ENCODE peak calls at places on chromosomes 16 and 17, in six cellular contexts. L is PC-3, B is BJ, T is fibroblast of pulmonary artery, G is cardiac muscle cell, V is esophagus muscularis mucosa. M is an unnamed sample.

GRCh38 chr17:31754239-31754945 is 104.7 kb downstream of the COPRS start:
- DNase-seq in B (peak; percentile 72), T (peak; percentile 75), L (peak; percentile 50), G (peak; percentile 91), V (no peak), M (peak; percentile 4)

GRCh38 chr17:2634361-2634960 is 41.0 kb downstream of the PAFAH1B1 start:
- DNase-seq in V (no peak), T (no peak), G (no peak), L (peak; percentile 88), B (no peak), M (peak; percentile 54)

GRCh38 chr17:40180694-40181093 is 3.4 kb downstream of the RAPGEFL1 start:
- DNase-seq in T (no peak), G (no peak), V (no peak), B (no peak), L (no peak), M (peak; percentile 93)

GRCh38 chr16:84603115-84603816 is 14.6 kb downstream of the COTL1 start:
- DNase-seq in V (no peak), G (peak; percentile 97), L (peak; percentile 92), T (peak; percentile 97), B (peak; percentile 92), M (peak; percentile 65)

GRCh38 chr17:58200024-58200633 is 7.6 kb downstream of the EPX start:
- DNase-seq in V (no peak), B (no peak), T (peak; percentile 53), L (peak; percentile 78), G (peak; percentile 60), M (peak; percentile 50)

GRCh38 chr17:57861737-57862409 is 12.0 kb upstream of the MRPS23 start:
- DNase-seq in G (peak; percentile 46), V (peak; percentile 95), B (no peak), T (no peak), L (peak; percentile 43), M (peak; percentile 41)

GRCh38 chr17:19978803-19979202 is 1.2 kb upstream of the AKAP10 start:
- DNase-seq in V (no peak), T (no peak), B (no peak), L (no peak), G (no peak), M (no peak)

GRCh38 chr16:64440421-64440831 is 681.4 kb downstream of the CDH11 start:
- DNase-seq in B (peak; percentile 98), V (no peak), L (peak; percentile 90), T (peak; percentile 96), G (peak; percentile 94), M (no peak)

GRCh38 chr16:57637424-57637823 is 9.0 kb downstream of the ADGRG1 start:
- DNase-seq in L (no peak), B (no peak), G (peak; percentile 42), T (peak; percentile 56), V (no peak), M (no peak)

GRCh38 chr17:68800731-68801130 is 154.5 kb downstream of the ABCA8 start:
- DNase-seq in T (peak; percentile 87), V (no peak), B (no peak), L (no peak), G (peak; percentile 83), M (no peak)

GRCh38 chr16:55494994-55495421 is 13.9 kb upstream of the LPCAT2 start:
- DNase-seq in T (peak; percentile 96), L (peak; percentile 32), G (peak; percentile 95), V (peak; percentile 90), B (peak; percentile 86), M (peak; percentile 24)

GRCh38 chr16:59341368-59341767 is 607.3 kb upstream of the GOT2 start:
- DNase-seq in T (no peak), B (no peak), V (no peak), L (no peak), G (no peak), M (no peak)

GRCh38 chr17:67212716-67213417 is 32.1 kb downstream of the HELZ start:
- DNase-seq in L (peak; percentile 50), V (no peak), B (no peak), G (peak; percentile 68), T (peak; percentile 52), M (no peak)

GRCh38 chr17:44642861-44643260 is 13.4 kb upstream of the MEIOC start:
- DNase-seq in G (peak; percentile 22), T (no peak), V (peak; percentile 37), B (no peak), L (no peak), M (no peak)

GRCh38 chr17:9350083-9350482 is 225.5 kb downstream of the STX8 start:
- DNase-seq in V (no peak), G (peak; percentile 90), T (peak; percentile 91), L (peak; percentile 76), B (peak; percentile 78), M (no peak)

GRCh38 chr16:46583036-46583435 is 38.1 kb downstream of the SHCBP1 start:
- DNase-seq in L (no peak), T (no peak), V (no peak), B (no peak), G (no peak), M (no peak)

GRCh38 chr16:77745972-77746371 is 23.7 kb downstream of the NUDT7 start:
- DNase-seq in L (no peak), G (no peak), B (no peak), V (no peak), T (no peak), M (no peak)

GRCh38 chr17:38592487-38592886 is 13.3 kb downstream of the SRCIN1 start:
- DNase-seq in B (no peak), G (no peak), T (no peak), V (no peak), L (peak; percentile 21), M (no peak)

GRCh38 chr16:78844682-78845081 is 745.2 kb downstream of the WWOX start:
- DNase-seq in T (no peak), L (no peak), G (no peak), B (no peak), V (no peak), M (no peak)

GRCh38 chr17:31687505-31688126 is 171.4 kb downstream of the COPRS start:
- DNase-seq in L (peak; percentile 40), B (no peak), G (no peak), T (no peak), V (no peak), M (no peak)

GRCh38 chr17:76371656-76372628 is 12.5 kb upstream of the SPHK1 start:
- DNase-seq in T (peak; percentile 98), L (peak; percentile 77), V (no peak), G (peak; percentile 89), B (peak; percentile 93), M (no peak)

GRCh38 chr17:76994237-76994637 is 126.0 kb downstream of the MGAT5B start:
- DNase-seq in L (no peak), G (no peak), B (no peak), V (no peak), T (no peak), M (no peak)

GRCh38 chr17:49670002-49670401 is 7.9 kb downstream of the SPOP start:
- DNase-seq in T (no peak), V (no peak), B (no peak), G (no peak), L (no peak), M (no peak)

GRCh38 chr16:10045291-10045775 is 136.9 kb downstream of the GRIN2A start:
- DNase-seq in L (no peak), T (no peak), G (no peak), B (no peak), V (no peak), M (no peak)

GRCh38 chr16:86322840-86323239 is 187.5 kb upstream of the FOXF1 start:
- DNase-seq in G (no peak), V (no peak), T (no peak), B (no peak), L (no peak), M (no peak)

GRCh38 chr16:15866451-15866850 is 9.6 kb upstream of the MYH11 start:
- DNase-seq in B (no peak), V (no peak), L (no peak), G (peak; percentile 46), T (no peak), M (no peak)

GRCh38 chr16:50270510-50271147 is 4.3 kb downstream of the ADCY7 start:
- DNase-seq in G (no peak), V (no peak), T (no peak), B (no peak), L (no peak), M (no peak)

GRCh38 chr17:51258756-51259573 is 884 bp downstream of the MBTD1 start:
- DNase-seq in G (peak; percentile 44), T (peak; percentile 29), V (no peak), L (peak; percentile 34), B (no peak), M (peak; percentile 39)

GRCh38 chr16:75580-76501 is 2.2 kb upstream of the MPG start:
- DNase-seq in T (peak; percentile 92), G (peak; percentile 95), B (no peak), L (no peak), V (no peak), M (no peak)
- TF ChIP-seq CTCF in T (peak; percentile 44), G (peak; percentile 55), B (peak; percentile 61), L (no peak), V (no peak), M (no peak)

GRCh38 chr16:89132194-89133005 is 38.7 kb downstream of the ACSF3 start:
- DNase-seq in G (no peak), L (no peak), V (no peak), T (no peak), B (no peak), M (no peak)
- TF ChIP-seq CTCF in G (peak; percentile 2), L (peak; percentile 17), V (no peak), T (no peak), B (peak; percentile 3), M (no peak)

DNA sequence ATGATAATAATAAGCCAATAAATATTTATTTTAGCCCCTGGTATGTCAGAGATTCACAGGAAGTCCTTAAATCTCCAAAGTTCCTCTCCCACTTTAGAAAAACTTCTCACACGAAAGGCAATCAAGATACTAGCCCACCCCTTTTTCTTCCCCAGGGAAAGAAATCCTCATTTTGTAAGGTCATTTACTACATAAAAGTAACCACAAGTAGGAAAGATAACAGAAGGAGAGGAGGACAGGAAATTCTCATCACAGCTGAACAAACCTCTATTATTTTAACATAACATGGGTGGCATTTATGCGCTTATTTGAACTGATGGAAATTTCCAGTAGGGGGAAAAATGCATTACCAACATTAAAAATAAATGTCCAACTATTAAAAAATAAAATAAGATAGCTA is 3.4 kb downstream of the FAM222B start:
- DNase-seq in B (no peak), G (peak; percentile 55), V (no peak), L (no peak), T (peak; percentile 15), M (no peak)
- TF ChIP-seq CTCF in B (no peak), G (no peak), V (no peak), L (no peak), T (no peak), M (no peak)

DNA sequence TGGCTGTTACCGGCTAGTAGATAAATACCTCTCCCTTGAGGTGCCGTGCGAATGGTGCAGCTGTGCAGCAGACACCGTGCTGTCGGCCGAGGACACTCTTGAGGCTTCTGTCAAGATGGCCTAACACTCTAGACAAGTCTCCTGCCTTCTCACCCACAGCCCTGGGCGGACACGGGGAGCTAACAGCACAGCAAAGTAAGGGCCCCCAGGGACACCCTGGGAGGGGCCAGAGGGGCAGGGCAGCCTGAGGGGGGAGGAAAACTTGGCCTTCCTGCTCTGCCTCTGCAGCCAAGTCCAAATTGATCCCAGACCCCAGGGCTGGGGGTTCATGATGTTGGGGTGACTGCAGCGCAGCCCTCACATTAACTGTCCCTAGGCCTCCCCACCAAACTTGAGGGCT is 210.2 kb downstream of the RPTOR start:
- DNase-seq in L (no peak), B (no peak), T (no peak), V (no peak), G (no peak), M (no peak)
- TF ChIP-seq CTCF in L (no peak), B (no peak), T (no peak), V (no peak), G (no peak), M (no peak)